ENCODE peak calls at places on chromosome 3, in four cellular contexts. S is astrocyte of the spinal cord, M is A673, D is stomach. L is an unnamed sample.

GRCh38 chr3:119601154-119601553 is 3.5 kb downstream of the PLA1A start:
- DNase-seq in M (no peak), D (no peak), S (no peak), L (no peak)

GRCh38 chr3:15443826-15444524 is 16.6 kb downstream of the EAF1 start:
- DNase-seq in M (no peak), S (peak), D (no peak), L (no peak)

GRCh38 chr3:180804871-180805430 is 107.5 kb upstream of the FXR1 start:
- DNase-seq in M (peak), S (peak), D (no peak), L (peak)

GRCh38 chr3:119098620-119099222 is 47.2 kb upstream of the TEX55 start:
- DNase-seq in D (no peak), M (peak), S (peak), L (peak)

GRCh38 chr3:69385723-69386483 is at the start of gene FRMD4B:
- DNase-seq in M (peak), D (peak), S (peak), L (no peak)

GRCh38 chr3:192130534-192131132 is 596.7 kb downstream of the FGF12 start:
- DNase-seq in D (peak), S (peak), M (peak), L (peak)

GRCh38 chr3:11638669-11639402 is 4.9 kb downstream of the VGLL4 start:
- DNase-seq in M (no peak), S (no peak), D (no peak), L (no peak)

GRCh38 chr3:66520716-66521115 is 19.9 kb upstream of the LRIG1 start:
- DNase-seq in D (no peak), M (no peak), S (peak), L (peak)

GRCh38 chr3:67706934-67707333 is 52.5 kb upstream of the SUCLG2 start:
- DNase-seq in S (peak), D (no peak), M (no peak), L (peak)

GRCh38 chr3:9932843-9933560 is 632 bp upstream of the CRELD1 start:
- DNase-seq in S (peak), M (peak), D (peak), L (peak)

GRCh38 chr3:84983490-84983889 is 24.7 kb downstream of the CADM2 start:
- DNase-seq in S (no peak), D (no peak), M (no peak), L (no peak)

GRCh38 chr3:39712413-39713048 is 96.9 kb upstream of the MYRIP start:
- DNase-seq in M (no peak), D (no peak), S (no peak), L (no peak)

GRCh38 chr3:108381531-108381930 is 85.2 kb downstream of the HHLA2 start:
- DNase-seq in D (no peak), S (no peak), M (no peak), L (no peak)

GRCh38 chr3:124383051-124383450 is 347.2 kb upstream of the UMPS start:
- DNase-seq in S (no peak), D (no peak), M (no peak), L (peak)

GRCh38 chr3:8793242-8793641 is 23.8 kb upstream of the OXTR start:
- DNase-seq in S (peak), D (no peak), M (no peak), L (peak)

DNA sequence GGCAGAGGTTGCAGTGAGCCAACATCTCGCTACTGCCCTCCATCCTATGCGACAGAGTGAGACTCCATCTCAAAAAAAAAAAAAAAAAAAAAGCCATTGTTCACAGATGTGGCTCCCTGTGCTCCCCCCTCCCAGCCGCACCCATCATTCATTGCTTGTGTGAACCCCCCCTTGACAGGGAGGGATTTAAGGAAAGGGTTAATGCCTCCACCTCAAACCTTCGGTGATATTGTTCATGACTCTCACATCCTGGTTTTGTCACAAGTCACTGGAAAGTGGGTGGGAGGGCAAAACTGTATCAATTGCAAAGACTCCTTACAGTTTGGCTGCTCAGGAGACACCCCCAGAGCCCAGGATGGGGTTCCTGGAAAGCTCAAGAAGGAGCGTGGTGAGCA is 7.7 kb downstream of the SLC6A6 start:
- DNase-seq in D (no peak), M (no peak), S (no peak), L (no peak)
- H3K4me3 ChIP-seq in D (no peak), M (no peak), S (no peak), L (no peak)

GRCh38 chr3:148629006-148629405 is 68.7 kb upstream of the AGTR1 start:
- DNase-seq in M (no peak), S (no peak), D (no peak), L (no peak)

GRCh38 chr3:148625991-148626390 is 71.7 kb upstream of the AGTR1 start:
- DNase-seq in S (no peak), M (no peak), D (no peak), L (no peak)

GRCh38 chr3:148631124-148631903 is 66.4 kb upstream of the AGTR1 start:
- DNase-seq in M (peak), S (no peak), D (no peak), L (peak)
- TF ChIP-seq CTCF in M (peak), S (peak), D (no peak), L (peak)

GRCh38 chr3:14123308-14124222 is 1.1 kb downstream of the CHCHD4 start:
- DNase-seq in D (no peak), S (no peak), M (no peak), L (no peak)

GRCh38 chr3:14126017-14126902 is 1.4 kb downstream of the TMEM43 start:
- DNase-seq in M (no peak), S (no peak), D (no peak), L (no peak)

GRCh38 chr3:14124223-14124614 is 451 bp downstream of the CHCHD4 start:
- DNase-seq in S (no peak), M (peak), D (peak), L (peak)

GRCh38 chr3:14125193-14126016 is 553 bp downstream of the TMEM43 start:
- DNase-seq in D (peak), M (peak), S (peak), L (peak)

DNA sequence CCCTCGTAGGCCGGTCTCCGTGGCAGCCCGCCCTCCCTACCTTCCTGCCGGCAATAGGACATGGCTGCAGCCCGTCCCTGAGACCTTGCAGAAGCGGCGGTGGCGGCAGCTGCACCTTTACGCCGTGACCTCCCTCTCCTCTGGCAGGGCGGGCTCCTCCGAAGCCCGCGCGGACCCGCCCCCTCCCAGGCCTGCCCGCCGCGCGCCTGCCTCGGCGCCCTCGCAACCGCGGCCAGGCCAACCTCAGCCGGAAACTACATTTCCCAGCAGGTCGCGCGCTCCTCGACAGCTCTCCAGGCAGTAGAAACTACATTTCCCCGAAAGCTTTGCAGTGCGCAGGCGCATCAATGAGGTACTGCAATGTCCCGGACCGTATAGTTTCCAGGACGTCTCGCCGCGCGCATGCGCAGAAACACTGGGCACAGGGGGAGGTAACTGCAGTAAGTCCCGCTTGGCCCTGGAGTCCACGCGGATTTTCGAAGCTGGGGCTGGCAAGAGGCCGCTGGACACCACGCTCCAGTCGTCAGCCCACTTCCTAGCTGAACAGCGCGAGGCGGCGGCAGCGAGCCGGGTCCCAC is at the start of the genes CHCHD4 and TMEM43:
- DNase-seq in M (peak), D (peak), S (peak), L (peak)
- H3K4me3 ChIP-seq in M (peak), D (peak), S (peak), L (peak)

GRCh38 chr3:60743631-60744164 is 507.6 kb downstream of the FHIT start:
- DNase-seq in D (no peak), M (no peak), S (peak), L (no peak)
- TF ChIP-seq CTCF in D (no peak), M (no peak), S (no peak), L (no peak)

GRCh38 chr3:71269896-71270295 is 313.6 kb downstream of the FOXP1 start:
- DNase-seq in D (no peak), M (no peak), S (no peak), L (no peak)
- H3K4me3 ChIP-seq in D (no peak), M (no peak), S (no peak), L (no peak)

DNA sequence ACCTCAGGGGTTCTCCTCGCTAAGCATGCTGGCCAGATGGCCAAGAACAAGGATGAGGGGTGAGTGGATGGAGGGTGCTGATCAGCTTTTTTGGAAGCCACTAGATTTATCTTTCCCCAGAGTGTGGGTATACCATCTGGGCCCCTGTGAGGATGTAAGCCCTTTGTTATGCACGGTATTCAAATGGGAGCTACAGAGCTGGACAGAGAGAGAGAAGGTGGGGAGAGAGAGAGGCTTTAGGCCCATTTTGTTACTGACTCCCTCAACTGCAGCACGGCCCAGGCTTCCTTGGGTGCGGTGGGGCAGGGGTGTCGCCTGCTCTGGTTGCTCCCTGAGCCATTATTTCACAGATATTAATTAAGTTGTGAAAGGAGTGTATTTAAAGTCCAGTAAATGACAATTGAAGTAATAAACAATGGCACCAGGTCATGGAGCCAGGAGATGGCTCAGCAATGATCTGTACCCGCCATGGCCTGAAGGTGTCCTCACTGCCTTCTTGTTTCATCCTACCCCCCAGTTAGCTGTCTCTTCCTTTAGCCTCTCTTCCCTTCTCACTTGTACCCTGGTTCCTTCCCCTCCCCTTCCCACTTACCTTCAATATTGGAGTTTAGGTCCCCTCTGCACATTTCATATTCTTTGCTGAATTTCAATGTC is 158.0 kb downstream of the CLSTN2 start:
- DNase-seq in M (no peak), D (no peak), S (no peak), L (no peak)
- TF ChIP-seq CTCF in M (peak), D (no peak), S (no peak), L (no peak)

L was measured in fibroblast of villous mesenchyme.